ENCODE peak calls at places on chromosomes 4 and X, in five cellular contexts. One of them, this sample, is unnamed.

GRCh38 chr4:41569957-41570356 is 32.0 kb downstream of the LIMCH1 start:
- DNase-seq in psoas muscle: peak; percentile 14
- DNase-seq in WTC11: no peak
- DNase-seq in AG20443: no peak
- DNase-seq in PC-3: no peak
- DNase-seq in this sample: peak; percentile 4

GRCh38 chr4:124483043-124483906 is 229.3 kb downstream of the ANKRD50 start:
- DNase-seq in WTC11: no peak
- DNase-seq in AG20443: peak; percentile 17
- DNase-seq in PC-3: no peak
- DNase-seq in psoas muscle: no peak
- DNase-seq in this sample: no peak

GRCh38 chr4:10816571-10816970 is 132.0 kb upstream of the CLNK start:
- DNase-seq in WTC11: no peak
- DNase-seq in PC-3: no peak
- DNase-seq in psoas muscle: no peak
- DNase-seq in AG20443: no peak
- DNase-seq in this sample: no peak

GRCh38 chr4:8019396-8020365 is 80.0 kb upstream of the AFAP1 start:
- DNase-seq in AG20443: peak; percentile 66
- DNase-seq in WTC11: no peak
- DNase-seq in PC-3: peak; percentile 51
- DNase-seq in psoas muscle: no peak
- DNase-seq in this sample: no peak

GRCh38 chr4:94285666-94286065 is 57.0 kb downstream of the HPGDS start:
- DNase-seq in PC-3: no peak
- DNase-seq in AG20443: no peak
- DNase-seq in WTC11: no peak
- DNase-seq in psoas muscle: no peak
- DNase-seq in this sample: no peak

GRCh38 chr4:169295822-169296221 is 25.1 kb upstream of the SH3RF1 start:
- DNase-seq in psoas muscle: no peak
- DNase-seq in AG20443: no peak
- DNase-seq in WTC11: no peak
- DNase-seq in PC-3: no peak
- DNase-seq in this sample: no peak

GRCh38 chr4:19971829-19972228 is 279.9 kb upstream of the SLIT2 start:
- DNase-seq in WTC11: no peak
- DNase-seq in PC-3: peak; percentile 70
- DNase-seq in psoas muscle: no peak
- DNase-seq in AG20443: no peak
- DNase-seq in this sample: peak; percentile 92

GRCh38 chr4:6746721-6747689 is 31.0 kb downstream of the BLOC1S4 start:
- DNase-seq in AG20443: peak; percentile 56
- DNase-seq in WTC11: no peak
- DNase-seq in PC-3: peak; percentile 66
- DNase-seq in psoas muscle: no peak
- DNase-seq in this sample: peak; percentile 61

GRCh38 chrX:55907968-55908607 is 190.5 kb downstream of the RRAGB start:
- DNase-seq in AG20443: peak; percentile 69
- DNase-seq in WTC11: peak; percentile 73
- DNase-seq in PC-3: peak; percentile 77
- DNase-seq in psoas muscle: peak; percentile 37
- DNase-seq in this sample: peak; percentile 66

GRCh38 chr4:124537971-124538370 is 174.6 kb downstream of the ANKRD50 start:
- DNase-seq in PC-3: no peak
- DNase-seq in psoas muscle: no peak
- DNase-seq in AG20443: no peak
- DNase-seq in WTC11: no peak
- DNase-seq in this sample: no peak

GRCh38 chrX:134803551-134804183 is 145.4 kb upstream of the PLAC1 start:
- DNase-seq in psoas muscle: no peak
- DNase-seq in WTC11: no peak
- DNase-seq in AG20443: no peak
- DNase-seq in PC-3: no peak
- DNase-seq in this sample: no peak

GRCh38 chrX:133645251-133645650 is 230.0 kb upstream of the GPC4 start:
- DNase-seq in psoas muscle: no peak
- DNase-seq in WTC11: no peak
- DNase-seq in AG20443: peak; percentile 8
- DNase-seq in PC-3: no peak
- DNase-seq in this sample: no peak

GRCh38 chrX:41045960-41046567 is 39.2 kb upstream of the USP9X start:
- DNase-seq in WTC11: no peak
- DNase-seq in PC-3: no peak
- DNase-seq in AG20443: peak; percentile 31
- DNase-seq in psoas muscle: no peak
- DNase-seq in this sample: no peak

GRCh38 chr4:122783301-122784215 is 43.1 kb upstream of the FGF2 start:
- DNase-seq in PC-3: peak; percentile 95
- DNase-seq in AG20443: peak; percentile 94
- DNase-seq in psoas muscle: peak; percentile 48
- DNase-seq in WTC11: peak; percentile 78
- DNase-seq in this sample: peak; percentile 99

GRCh38 chrX:40660381-40660780 is 13.0 kb upstream of the CXorf38 start:
- DNase-seq in AG20443: no peak
- DNase-seq in WTC11: no peak
- DNase-seq in psoas muscle: no peak
- DNase-seq in PC-3: no peak
- DNase-seq in this sample: no peak

GRCh38 chr4:89137695-89138094 is 26.4 kb downstream of the TIGD2 start:
- DNase-seq in WTC11: peak; percentile 50
- DNase-seq in psoas muscle: no peak
- DNase-seq in PC-3: no peak
- DNase-seq in AG20443: no peak
- DNase-seq in this sample: no peak

GRCh38 chr4:95833652-95834276 is 6.1 kb upstream of the PDHA2 start:
- DNase-seq in WTC11: no peak
- DNase-seq in psoas muscle: no peak
- DNase-seq in AG20443: no peak
- DNase-seq in PC-3: no peak
- DNase-seq in this sample: no peak

GRCh38 chr4:47413515-47413914 is 50.0 kb downstream of the COMMD8 start:
- DNase-seq in WTC11: no peak
- DNase-seq in psoas muscle: no peak
- DNase-seq in AG20443: no peak
- DNase-seq in PC-3: no peak
- DNase-seq in this sample: peak; percentile 70

GRCh38 chr4:48780867-48781219 is 764 bp upstream of the FRYL start:
- DNase-seq in PC-3: no peak
- DNase-seq in psoas muscle: peak; percentile 18
- DNase-seq in AG20443: peak; percentile 12
- DNase-seq in WTC11: no peak
- DNase-seq in this sample: peak; percentile 66

GRCh38 chr4:70902577-70903281 is 560 bp downstream of the MOB1B start:
- DNase-seq in WTC11: no peak
- DNase-seq in psoas muscle: no peak
- DNase-seq in AG20443: peak; percentile 78
- DNase-seq in PC-3: peak; percentile 27
- DNase-seq in this sample: peak; percentile 40

GRCh38 chrX:136138939-136139338 is 8.4 kb upstream of the FHL1 start:
- DNase-seq in PC-3: no peak
- DNase-seq in psoas muscle: no peak
- DNase-seq in AG20443: no peak
- DNase-seq in WTC11: no peak
- DNase-seq in this sample: no peak

GRCh38 chr4:78552398-78553396 is 1.1 kb downstream of the ANXA3 start:
- DNase-seq in PC-3: peak; percentile 92
- DNase-seq in AG20443: no peak
- DNase-seq in WTC11: peak; percentile 48
- DNase-seq in psoas muscle: no peak
- DNase-seq in this sample: peak; percentile 97

GRCh38 chrX:119602701-119603255 is 3.4 kb downstream of the NKRF start:
- DNase-seq in PC-3: no peak
- DNase-seq in WTC11: no peak
- DNase-seq in psoas muscle: no peak
- DNase-seq in AG20443: no peak
- DNase-seq in this sample: no peak

This sample was measured in kidney tubule cell.